ENCODE peak calls at places on chromosomes 11 and 22, in eight cellular contexts. One of them, this sample, is unnamed.

GRCh38 chr11:73085189-73085875 is 56.8 kb downstream of the FCHSD2 start:
- DNase-seq in prostate gland: no peak
- DNase-seq in RWPE2: no peak
- DNase-seq in neural crest cell: no peak
- DNase-seq in endodermal cell: no peak
- DNase-seq in ovary: no peak
- DNase-seq in AG10803: peak
- DNase-seq in foreskin fibroblast: peak
- DNase-seq in this sample: peak

GRCh38 chr11:27795955-27796861 is 96.0 kb upstream of the BDNF start:
- DNase-seq in prostate gland: no peak
- DNase-seq in RWPE2: no peak
- DNase-seq in neural crest cell: no peak
- DNase-seq in endodermal cell: peak
- DNase-seq in ovary: no peak
- DNase-seq in AG10803: no peak
- DNase-seq in foreskin fibroblast: peak
- DNase-seq in this sample: no peak

GRCh38 chr22:19868773-19869471 is 14.2 kb upstream of the GNB1L start:
- DNase-seq in prostate gland: no peak
- DNase-seq in RWPE2: peak
- DNase-seq in neural crest cell: no peak
- DNase-seq in endodermal cell: no peak
- DNase-seq in ovary: peak
- DNase-seq in AG10803: no peak
- DNase-seq in foreskin fibroblast: no peak
- DNase-seq in this sample: no peak

GRCh38 chr22:19639610-19640135 is 74.6 kb upstream of the SEPTIN5 start:
- DNase-seq in prostate gland: no peak
- DNase-seq in RWPE2: no peak
- DNase-seq in neural crest cell: no peak
- DNase-seq in endodermal cell: no peak
- DNase-seq in ovary: no peak
- DNase-seq in AG10803: no peak
- DNase-seq in foreskin fibroblast: no peak
- DNase-seq in this sample: no peak

GRCh38 chr11:19939415-19939929 is 220.8 kb downstream of the DBX1 start:
- DNase-seq in prostate gland: no peak
- DNase-seq in RWPE2: no peak
- DNase-seq in neural crest cell: no peak
- DNase-seq in endodermal cell: no peak
- DNase-seq in ovary: no peak
- DNase-seq in AG10803: no peak
- DNase-seq in foreskin fibroblast: no peak
- DNase-seq in this sample: no peak

GRCh38 chr11:110032257-110032656 is 60.9 kb upstream of the ZC3H12C start:
- DNase-seq in prostate gland: no peak
- DNase-seq in RWPE2: no peak
- DNase-seq in neural crest cell: no peak
- DNase-seq in endodermal cell: no peak
- DNase-seq in ovary: no peak
- DNase-seq in AG10803: no peak
- DNase-seq in foreskin fibroblast: no peak
- DNase-seq in this sample: no peak

GRCh38 chr11:3133456-3134217 is 31.5 kb downstream of the OSBPL5 start:
- DNase-seq in prostate gland: no peak
- DNase-seq in RWPE2: peak
- DNase-seq in neural crest cell: no peak
- DNase-seq in endodermal cell: peak
- DNase-seq in ovary: peak
- DNase-seq in AG10803: no peak
- DNase-seq in foreskin fibroblast: no peak
- DNase-seq in this sample: no peak

GRCh38 chr11:93005239-93005638 is 35.8 kb downstream of the MTNR1B start:
- DNase-seq in prostate gland: no peak
- DNase-seq in RWPE2: peak
- DNase-seq in neural crest cell: no peak
- DNase-seq in endodermal cell: no peak
- DNase-seq in ovary: no peak
- DNase-seq in AG10803: peak
- DNase-seq in foreskin fibroblast: peak
- DNase-seq in this sample: peak

GRCh38 chr22:44329179-44329796 is 16.5 kb upstream of the SHISAL1 start:
- DNase-seq in prostate gland: no peak
- DNase-seq in RWPE2: no peak
- DNase-seq in neural crest cell: no peak
- DNase-seq in endodermal cell: no peak
- DNase-seq in ovary: no peak
- DNase-seq in AG10803: no peak
- DNase-seq in foreskin fibroblast: no peak
- DNase-seq in this sample: no peak

GRCh38 chr11:122394326-122394725 is 261.2 kb upstream of the UBASH3B start:
- DNase-seq in prostate gland: no peak
- DNase-seq in RWPE2: no peak
- DNase-seq in neural crest cell: no peak
- DNase-seq in endodermal cell: no peak
- DNase-seq in ovary: no peak
- DNase-seq in AG10803: no peak
- DNase-seq in foreskin fibroblast: no peak
- DNase-seq in this sample: no peak

GRCh38 chr11:6925636-6926207 is 504 bp upstream of the ZNF215 start:
- DNase-seq in prostate gland: no peak
- DNase-seq in RWPE2: no peak
- DNase-seq in neural crest cell: peak
- DNase-seq in endodermal cell: peak
- DNase-seq in ovary: no peak
- DNase-seq in AG10803: peak
- DNase-seq in foreskin fibroblast: peak
- DNase-seq in this sample: peak

GRCh38 chr11:133197425-133197824 is 334.9 kb downstream of the OPCML start:
- DNase-seq in prostate gland: no peak
- DNase-seq in RWPE2: no peak
- DNase-seq in neural crest cell: no peak
- DNase-seq in endodermal cell: no peak
- DNase-seq in ovary: no peak
- DNase-seq in AG10803: no peak
- DNase-seq in foreskin fibroblast: no peak
- DNase-seq in this sample: no peak

GRCh38 chr11:38156495-38157146 is 1558.6 kb upstream of the RAG2 start:
- DNase-seq in prostate gland: no peak
- DNase-seq in RWPE2: no peak
- DNase-seq in neural crest cell: no peak
- DNase-seq in endodermal cell: no peak
- DNase-seq in ovary: no peak
- DNase-seq in AG10803: no peak
- DNase-seq in foreskin fibroblast: no peak
- DNase-seq in this sample: no peak

GRCh38 chr11:75563501-75563977 is 1.5 kb downstream of the SERPINH1 start:
- DNase-seq in prostate gland: no peak
- DNase-seq in RWPE2: no peak
- DNase-seq in neural crest cell: no peak
- DNase-seq in endodermal cell: no peak
- DNase-seq in ovary: no peak
- DNase-seq in AG10803: no peak
- DNase-seq in foreskin fibroblast: no peak
- DNase-seq in this sample: no peak

GRCh38 chr11:42923651-42924050 is 388.1 kb upstream of the API5 start:
- DNase-seq in prostate gland: no peak
- DNase-seq in RWPE2: no peak
- DNase-seq in neural crest cell: no peak
- DNase-seq in endodermal cell: no peak
- DNase-seq in ovary: no peak
- DNase-seq in AG10803: no peak
- DNase-seq in foreskin fibroblast: no peak
- DNase-seq in this sample: no peak

DNA sequence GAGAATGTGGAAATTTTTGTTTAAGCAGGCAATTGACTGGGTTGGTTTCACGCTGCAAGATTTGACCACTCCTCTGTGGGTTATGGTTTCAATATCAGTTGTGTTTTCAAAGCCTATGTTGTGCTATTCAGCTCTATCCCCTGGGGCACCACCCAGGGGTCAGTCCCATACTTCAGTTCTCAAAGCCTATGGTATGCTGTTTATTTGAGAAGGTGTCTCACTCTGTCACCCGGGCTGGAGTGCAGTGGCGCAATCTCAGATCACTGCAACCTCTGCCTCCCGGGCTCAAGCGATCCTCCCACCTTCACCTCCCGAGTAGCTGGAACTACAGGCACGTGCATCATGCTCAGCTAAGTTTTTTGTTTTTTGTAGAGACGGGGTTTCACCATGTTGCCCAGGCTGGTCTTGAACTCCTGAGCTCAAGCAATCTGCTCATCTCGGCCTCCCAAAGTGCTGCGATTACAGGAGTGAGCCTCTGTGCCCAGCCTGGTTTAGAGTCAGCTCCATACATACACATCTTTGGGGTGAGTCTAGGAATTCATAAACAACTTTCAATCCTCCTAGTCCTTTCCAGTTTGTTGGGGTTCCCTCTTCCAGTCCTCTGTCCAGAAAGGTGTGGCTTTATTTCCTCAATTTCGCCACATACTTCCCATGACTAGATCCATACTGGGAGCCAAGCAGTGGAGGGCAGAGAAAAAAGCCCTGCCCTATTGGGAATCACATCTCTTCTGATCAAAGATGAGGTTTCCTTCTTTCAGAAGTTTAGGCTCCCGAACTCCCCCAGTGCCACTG is 35.0 kb upstream of the MAPK1 start:
- DNase-seq in prostate gland: no peak
- DNase-seq in RWPE2: no peak
- DNase-seq in neural crest cell: no peak
- DNase-seq in endodermal cell: no peak
- DNase-seq in ovary: no peak
- DNase-seq in AG10803: no peak
- DNase-seq in foreskin fibroblast: no peak
- DNase-seq in this sample: no peak
- TF ChIP-seq CTCF in prostate gland: no peak
- TF ChIP-seq CTCF in RWPE2: no peak
- TF ChIP-seq CTCF in neural crest cell: no peak
- TF ChIP-seq CTCF in endodermal cell: no peak
- TF ChIP-seq CTCF in ovary: no peak
- TF ChIP-seq CTCF in AG10803: no peak
- TF ChIP-seq CTCF in foreskin fibroblast: no peak
- TF ChIP-seq CTCF in this sample: no peak

GRCh38 chr11:76836613-76837291 is 24.0 kb upstream of the ACER3 start:
- DNase-seq in prostate gland: no peak
- DNase-seq in RWPE2: no peak
- DNase-seq in neural crest cell: no peak
- DNase-seq in endodermal cell: no peak
- DNase-seq in ovary: no peak
- DNase-seq in AG10803: no peak
- DNase-seq in foreskin fibroblast: no peak
- DNase-seq in this sample: no peak
- TF ChIP-seq CTCF in prostate gland: no peak
- TF ChIP-seq CTCF in RWPE2: no peak
- TF ChIP-seq CTCF in neural crest cell: no peak
- TF ChIP-seq CTCF in endodermal cell: peak
- TF ChIP-seq CTCF in ovary: no peak
- TF ChIP-seq CTCF in AG10803: peak
- TF ChIP-seq CTCF in foreskin fibroblast: peak
- TF ChIP-seq CTCF in this sample: peak

GRCh38 chr11:114440121-114440860 is 1.0 kb downstream of the REXO2 start:
- DNase-seq in prostate gland: no peak
- DNase-seq in RWPE2: no peak
- DNase-seq in neural crest cell: no peak
- DNase-seq in endodermal cell: no peak
- DNase-seq in ovary: no peak
- DNase-seq in AG10803: peak
- DNase-seq in foreskin fibroblast: peak
- DNase-seq in this sample: peak

GRCh38 chr11:114440971-114441810 is 1.9 kb downstream of the REXO2 start:
- DNase-seq in prostate gland: peak
- DNase-seq in RWPE2: no peak
- DNase-seq in neural crest cell: no peak
- DNase-seq in endodermal cell: no peak
- DNase-seq in ovary: no peak
- DNase-seq in AG10803: peak
- DNase-seq in foreskin fibroblast: peak
- DNase-seq in this sample: peak

GRCh38 chr11:114441921-114442320 is 2.7 kb downstream of the REXO2 start:
- DNase-seq in prostate gland: no peak
- DNase-seq in RWPE2: no peak
- DNase-seq in neural crest cell: no peak
- DNase-seq in endodermal cell: no peak
- DNase-seq in ovary: no peak
- DNase-seq in AG10803: no peak
- DNase-seq in foreskin fibroblast: no peak
- DNase-seq in this sample: no peak

GRCh38 chr11:114438303-114438702 is 964 bp upstream of the REXO2 start:
- DNase-seq in prostate gland: no peak
- DNase-seq in RWPE2: no peak
- DNase-seq in neural crest cell: no peak
- DNase-seq in endodermal cell: peak
- DNase-seq in ovary: no peak
- DNase-seq in AG10803: no peak
- DNase-seq in foreskin fibroblast: no peak
- DNase-seq in this sample: peak

DNA sequence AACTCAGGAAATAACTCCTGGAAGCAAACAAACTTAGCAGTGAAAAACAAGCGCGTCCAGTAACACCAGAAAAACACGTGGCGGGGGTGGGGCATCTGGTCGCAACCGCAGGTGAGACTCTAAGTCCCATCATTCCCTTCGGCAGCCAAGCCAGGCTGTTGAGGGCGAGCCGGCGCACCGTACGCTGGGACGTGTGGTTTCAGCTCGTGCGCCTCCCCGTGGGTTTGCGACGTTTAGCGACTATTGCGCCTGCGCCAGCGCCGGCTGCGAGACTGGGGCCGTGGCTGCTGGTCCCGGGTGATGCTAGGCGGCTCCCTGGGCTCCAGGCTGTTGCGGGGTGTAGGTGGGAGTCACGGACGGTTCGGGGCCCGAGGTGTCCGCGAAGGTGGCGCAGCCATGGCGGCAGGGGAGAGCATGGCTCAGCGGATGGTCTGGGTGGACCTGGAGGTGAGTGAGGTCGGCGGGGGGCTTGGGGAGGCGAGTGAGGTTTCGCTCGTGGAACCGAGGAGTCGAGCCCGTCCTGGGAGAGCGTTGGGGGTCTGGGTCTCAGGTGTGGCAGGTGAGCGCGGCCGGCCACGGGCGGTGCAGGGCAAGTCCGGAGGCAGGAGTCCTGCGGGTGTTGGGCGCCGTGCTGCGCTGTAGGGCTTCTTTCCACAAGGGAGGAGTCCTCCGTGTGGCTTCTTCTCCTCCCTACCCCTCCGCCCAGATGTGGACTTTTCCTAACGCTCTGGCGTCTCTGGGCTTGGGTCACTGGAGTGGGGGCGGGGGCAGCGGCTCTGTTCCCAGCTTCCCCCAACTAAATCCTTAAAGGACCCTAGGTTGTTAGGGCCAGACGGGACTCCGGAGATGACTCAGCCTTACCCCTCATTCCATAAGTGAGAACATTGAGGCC is at the start of gene REXO2:
- DNase-seq in prostate gland: peak
- DNase-seq in RWPE2: peak
- DNase-seq in neural crest cell: peak
- DNase-seq in endodermal cell: peak
- DNase-seq in ovary: peak
- DNase-seq in AG10803: peak
- DNase-seq in foreskin fibroblast: peak
- DNase-seq in this sample: peak
- TF ChIP-seq CTCF in prostate gland: peak
- TF ChIP-seq CTCF in RWPE2: peak
- TF ChIP-seq CTCF in neural crest cell: peak
- TF ChIP-seq CTCF in endodermal cell: peak
- TF ChIP-seq CTCF in ovary: peak
- TF ChIP-seq CTCF in AG10803: peak
- TF ChIP-seq CTCF in foreskin fibroblast: peak
- TF ChIP-seq CTCF in this sample: peak

GRCh38 chr11:71062199-71062598 is 190.2 kb downstream of the SHANK2 start:
- DNase-seq in prostate gland: no peak
- DNase-seq in RWPE2: no peak
- DNase-seq in neural crest cell: no peak
- DNase-seq in endodermal cell: peak
- DNase-seq in ovary: no peak
- DNase-seq in AG10803: no peak
- DNase-seq in foreskin fibroblast: no peak
- DNase-seq in this sample: no peak
- TF ChIP-seq CTCF in prostate gland: no peak
- TF ChIP-seq CTCF in RWPE2: no peak
- TF ChIP-seq CTCF in neural crest cell: no peak
- TF ChIP-seq CTCF in endodermal cell: peak
- TF ChIP-seq CTCF in ovary: no peak
- TF ChIP-seq CTCF in AG10803: no peak
- TF ChIP-seq CTCF in foreskin fibroblast: no peak
- TF ChIP-seq CTCF in this sample: no peak

This sample was measured in fibroblast of pulmonary artery.